ENCODE peak calls at places on chromosomes 13 and 19, in ten cellular contexts. One of them, this sample, is unnamed.
A peak's percentile ranks its signal among the peaks of the same experiment; 100 is the strongest.

GRCh38 chr13:33671560-33671959 is 146.4 kb upstream of the RFC3 start:
- DNase-seq in heart right ventricle: no peak
- DNase-seq in nucleus accumbens: no peak
- DNase-seq in activated CD4-positive, alpha-beta T cell treated with anti-CD3 and anti-CD28 coated beads, Interleukin-2, amount 50 U/mL, for 24 hours: no peak
- DNase-seq in GM19239: no peak
- DNase-seq in ovary: no peak
- DNase-seq in anterior cingulate cortex: no peak
- DNase-seq in cerebellar cortex: no peak
- DNase-seq in Daoy: no peak
- DNase-seq in right lobe of liver: no peak
- DNase-seq in this sample: no peak

GRCh38 chr19:51691122-51692064 is 1.7 kb upstream of the SPACA6 start:
- DNase-seq in heart right ventricle: no peak
- DNase-seq in nucleus accumbens: no peak
- DNase-seq in activated CD4-positive, alpha-beta T cell treated with anti-CD3 and anti-CD28 coated beads, Interleukin-2, amount 50 U/mL, for 24 hours: no peak
- DNase-seq in GM19239: no peak
- DNase-seq in ovary: peak; percentile 51
- DNase-seq in anterior cingulate cortex: no peak
- DNase-seq in cerebellar cortex: peak; percentile 49
- DNase-seq in Daoy: peak; percentile 28
- DNase-seq in right lobe of liver: no peak
- DNase-seq in this sample: no peak

GRCh38 chr13:57632276-57633140 is 964 bp downstream of the PCDH17 start:
- DNase-seq in heart right ventricle: peak; percentile 24
- DNase-seq in nucleus accumbens: peak; percentile 48
- DNase-seq in activated CD4-positive, alpha-beta T cell treated with anti-CD3 and anti-CD28 coated beads, Interleukin-2, amount 50 U/mL, for 24 hours: no peak
- DNase-seq in GM19239: no peak
- DNase-seq in ovary: peak; percentile 10
- DNase-seq in anterior cingulate cortex: peak; percentile 61
- DNase-seq in cerebellar cortex: no peak
- DNase-seq in Daoy: no peak
- DNase-seq in right lobe of liver: peak; percentile 29
- DNase-seq in this sample: no peak

GRCh38 chr13:52092087-52092486 is 36.8 kb downstream of the NEK5 start:
- DNase-seq in heart right ventricle: no peak
- DNase-seq in nucleus accumbens: no peak
- DNase-seq in activated CD4-positive, alpha-beta T cell treated with anti-CD3 and anti-CD28 coated beads, Interleukin-2, amount 50 U/mL, for 24 hours: no peak
- DNase-seq in GM19239: no peak
- DNase-seq in ovary: no peak
- DNase-seq in anterior cingulate cortex: no peak
- DNase-seq in cerebellar cortex: no peak
- DNase-seq in Daoy: no peak
- DNase-seq in right lobe of liver: no peak
- DNase-seq in this sample: no peak

GRCh38 chr19:18611327-18612050 is 1.2 kb upstream of the TMEM59L start:
- DNase-seq in heart right ventricle: no peak
- DNase-seq in nucleus accumbens: no peak
- DNase-seq in activated CD4-positive, alpha-beta T cell treated with anti-CD3 and anti-CD28 coated beads, Interleukin-2, amount 50 U/mL, for 24 hours: no peak
- DNase-seq in GM19239: no peak
- DNase-seq in ovary: no peak
- DNase-seq in anterior cingulate cortex: no peak
- DNase-seq in cerebellar cortex: no peak
- DNase-seq in Daoy: no peak
- DNase-seq in right lobe of liver: no peak
- DNase-seq in this sample: no peak

GRCh38 chr19:42197375-42197817 is 20.1 kb downstream of the DEDD2 start:
- DNase-seq in heart right ventricle: no peak
- DNase-seq in nucleus accumbens: no peak
- DNase-seq in activated CD4-positive, alpha-beta T cell treated with anti-CD3 and anti-CD28 coated beads, Interleukin-2, amount 50 U/mL, for 24 hours: no peak
- DNase-seq in GM19239: no peak
- DNase-seq in ovary: no peak
- DNase-seq in anterior cingulate cortex: no peak
- DNase-seq in cerebellar cortex: no peak
- DNase-seq in Daoy: no peak
- DNase-seq in right lobe of liver: no peak
- DNase-seq in this sample: no peak

GRCh38 chr13:80547885-80548284 is 207.0 kb upstream of the SPRY2 start:
- DNase-seq in heart right ventricle: no peak
- DNase-seq in nucleus accumbens: no peak
- DNase-seq in activated CD4-positive, alpha-beta T cell treated with anti-CD3 and anti-CD28 coated beads, Interleukin-2, amount 50 U/mL, for 24 hours: no peak
- DNase-seq in GM19239: no peak
- DNase-seq in ovary: no peak
- DNase-seq in anterior cingulate cortex: no peak
- DNase-seq in cerebellar cortex: no peak
- DNase-seq in Daoy: no peak
- DNase-seq in right lobe of liver: no peak
- DNase-seq in this sample: no peak

GRCh38 chr13:98525452-98525851 is 51.5 kb downstream of the STK24 start:
- DNase-seq in heart right ventricle: no peak
- DNase-seq in nucleus accumbens: no peak
- DNase-seq in activated CD4-positive, alpha-beta T cell treated with anti-CD3 and anti-CD28 coated beads, Interleukin-2, amount 50 U/mL, for 24 hours: no peak
- DNase-seq in GM19239: no peak
- DNase-seq in ovary: no peak
- DNase-seq in anterior cingulate cortex: no peak
- DNase-seq in cerebellar cortex: no peak
- DNase-seq in Daoy: no peak
- DNase-seq in right lobe of liver: no peak
- DNase-seq in this sample: no peak